ENCODE peak calls at places on chromosomes 1 and 21, in four cellular contexts. T, I, W and V are unnamed samples.

GRCh38 chr1:153506831-153507413 is 28.9 kb downstream of the S100A6 start:
- DNase-seq in T (no peak), I (peak), W (peak), V (peak)

GRCh38 chr1:903721-904270 is 19.9 kb upstream of the SAMD11 start:
- DNase-seq in T (no peak), I (no peak), W (no peak), V (no peak)

GRCh38 chr1:160261526-160261877 is 847 bp downstream of the DCAF8 start:
- DNase-seq in T (peak), I (peak), W (peak), V (peak)

GRCh38 chr21:42057861-42058437 is 13.2 kb upstream of the UMODL1 start:
- DNase-seq in T (no peak), I (no peak), W (no peak), V (no peak)

GRCh38 chr1:117512728-117513321 is 93.0 kb upstream of the TENT5C start:
- DNase-seq in T (no peak), I (no peak), W (peak), V (peak)

GRCh38 chr1:205488074-205488723 is 16.3 kb upstream of the CDK18 start:
- DNase-seq in T (peak), I (no peak), W (peak), V (peak)

GRCh38 chr1:62836856-62837540 is 53.1 kb downstream of the ATG4C start:
- DNase-seq in T (no peak), I (no peak), W (no peak), V (no peak)

GRCh38 chr1:235149824-235150223 is 11.2 kb downstream of the RBM34 start:
- DNase-seq in T (no peak), I (no peak), W (no peak), V (no peak)

GRCh38 chr1:154155282-154155681 is 409 bp upstream of the NUP210L start:
- DNase-seq in T (no peak), I (no peak), W (peak), V (peak)

GRCh38 chr1:234108921-234109320 is 204.4 kb downstream of the SLC35F3 start:
- DNase-seq in T (no peak), I (no peak), W (no peak), V (no peak)